ENCODE peak calls at places on chromosomes 7 and 10, in seven cellular contexts. E, F, B, K, S, Q and D are unnamed samples.

GRCh38 chr7:27602766-27603165 is 59.9 kb downstream of the HIBADH start:
- DNase-seq in E (no peak), F (peak; percentile 55), B (no peak), K (no peak), S (no peak), Q (no peak), D (no peak)

GRCh38 chr7:105662998-105663397 is 81.7 kb upstream of the EFCAB10 start:
- DNase-seq in E (no peak), F (no peak), B (no peak), K (no peak), S (no peak), Q (no peak), D (no peak)

GRCh38 chr7:68994841-68995240 is 603.4 kb upstream of the AUTS2 start:
- DNase-seq in E (no peak), F (no peak), B (no peak), K (no peak), S (no peak), Q (no peak), D (no peak)

GRCh38 chr10:29078919-29079318 is 210.0 kb upstream of the LYZL1 start:
- DNase-seq in E (no peak), F (no peak), B (no peak), K (no peak), S (no peak), Q (no peak), D (no peak)

GRCh38 chr7:1236831-1237701 is 4.4 kb downstream of the UNCX start:
- DNase-seq in E (no peak), F (no peak), B (no peak), K (no peak), S (no peak), Q (no peak), D (no peak)

GRCh38 chr7:55733584-55733983 is 129.0 kb downstream of the SEPTIN14 start:
- DNase-seq in E (peak; percentile 6), F (no peak), B (no peak), K (no peak), S (no peak), Q (no peak), D (no peak)

GRCh38 chr10:47349941-47350371 is 1.8 kb downstream of the RBP3 start:
- DNase-seq in E (no peak), F (no peak), B (no peak), K (no peak), S (no peak), Q (no peak), D (no peak)

GRCh38 chr10:51124852-51125251 is 50.6 kb downstream of the PRKG1 start:
- DNase-seq in E (no peak), F (no peak), B (no peak), K (no peak), S (no peak), Q (no peak), D (no peak)

GRCh38 chr10:76582536-76582935 is 1055.1 kb downstream of the KCNMA1 start:
- DNase-seq in E (peak; percentile 65), F (no peak), B (no peak), K (no peak), S (peak; percentile 51), Q (no peak), D (no peak)

GRCh38 chr10:83310688-83311087 is 828.6 kb upstream of the GHITM start:
- DNase-seq in E (no peak), F (no peak), B (no peak), K (no peak), S (no peak), Q (no peak), D (no peak)

GRCh38 chr10:63866075-63866746 is 345.0 kb downstream of the REEP3 start:
- DNase-seq in E (peak; percentile 47), F (peak; percentile 87), B (no peak), K (no peak), S (peak; percentile 65), Q (peak; percentile 71), D (peak; percentile 69)

GRCh38 chr10:121598261-121599249 is at the start of gene FGFR2:
- DNase-seq in E (no peak), F (peak; percentile 88), B (no peak), K (peak; percentile 81), S (peak; percentile 22), Q (peak; percentile 82), D (peak; percentile 93)

GRCh38 chr7:155032978-155033377 is 30.1 kb upstream of the PAXIP1 start:
- DNase-seq in E (no peak), F (no peak), B (no peak), K (no peak), S (no peak), Q (no peak), D (no peak)

GRCh38 chr7:44858161-44858560 is 10.3 kb upstream of the H2AZ2 start:
- DNase-seq in E (no peak), F (no peak), B (no peak), K (no peak), S (no peak), Q (no peak), D (no peak)

GRCh38 chr10:98338318-98338717 is 70.3 kb upstream of the LOXL4 start:
- DNase-seq in E (peak; percentile 23), F (no peak), B (no peak), K (no peak), S (no peak), Q (no peak), D (no peak)

GRCh38 chr7:32479574-32480200 is 10.5 kb downstream of the LSM5 start:
- DNase-seq in E (peak; percentile 52), F (no peak), B (peak; percentile 43), K (no peak), S (peak; percentile 56), Q (peak; percentile 62), D (peak; percentile 55)

GRCh38 chr10:87961314-87961713 is 97.9 kb downstream of the PTEN start:
- DNase-seq in E (peak; percentile 78), F (no peak), B (no peak), K (no peak), S (peak; percentile 21), Q (no peak), D (peak; percentile 41)

GRCh38 chr7:135713836-135714470 is 14.0 kb downstream of the SLC13A4 start:
- DNase-seq in E (no peak), F (no peak), B (no peak), K (no peak), S (no peak), Q (no peak), D (no peak)

GRCh38 chr7:134458341-134458805 is 527 bp downstream of the AKR1B1 start:
- DNase-seq in E (peak; percentile 34), F (peak; percentile 67), B (no peak), K (no peak), S (no peak), Q (peak; percentile 87), D (peak; percentile 53)

GRCh38 chr7:8258166-8258565 is 3.8 kb downstream of the ICA1 start:
- DNase-seq in E (no peak), F (no peak), B (no peak), K (no peak), S (no peak), Q (no peak), D (no peak)

GRCh38 chr7:22809902-22810642 is 12.6 kb downstream of the TOMM7 start:
- DNase-seq in E (no peak), F (no peak), B (no peak), K (no peak), S (no peak), Q (no peak), D (no peak)

GRCh38 chr7:22808140-22808539 is 14.5 kb downstream of the TOMM7 start:
- DNase-seq in E (no peak), F (no peak), B (no peak), K (no peak), S (no peak), Q (no peak), D (no peak)

GRCh38 chr7:22811746-22812280 is 10.8 kb downstream of the TOMM7 start:
- DNase-seq in E (peak; percentile 40), F (no peak), B (no peak), K (no peak), S (no peak), Q (no peak), D (no peak)

GRCh38 chr7:22812350-22812749 is 10.3 kb downstream of the TOMM7 start:
- DNase-seq in E (no peak), F (no peak), B (no peak), K (no peak), S (no peak), Q (no peak), D (no peak)

GRCh38 chr7:22810843-22811242 is 11.8 kb downstream of the TOMM7 start:
- DNase-seq in E (no peak), F (peak; percentile 56), B (no peak), K (no peak), S (no peak), Q (no peak), D (no peak)
- H3K27ac ChIP-seq in E (no peak overlapping the region), F (peak overlapping the region; percentile 98), B (no peak overlapping the region), K (no peak overlapping the region), S (no peak overlapping the region), Q (no peak overlapping the region), D (no peak overlapping the region)

GRCh38 chr10:44733743-44734488 is 177.2 kb upstream of the TMEM72 start:
- DNase-seq in E (no peak), F (no peak), B (no peak), K (no peak), S (no peak), Q (no peak), D (no peak)
- TF ChIP-seq CTCF in E (peak; percentile 40), F (peak; percentile 60), B (peak; percentile 66), K (no peak), S (peak; percentile 71), Q (no peak), D (no peak)

DNA sequence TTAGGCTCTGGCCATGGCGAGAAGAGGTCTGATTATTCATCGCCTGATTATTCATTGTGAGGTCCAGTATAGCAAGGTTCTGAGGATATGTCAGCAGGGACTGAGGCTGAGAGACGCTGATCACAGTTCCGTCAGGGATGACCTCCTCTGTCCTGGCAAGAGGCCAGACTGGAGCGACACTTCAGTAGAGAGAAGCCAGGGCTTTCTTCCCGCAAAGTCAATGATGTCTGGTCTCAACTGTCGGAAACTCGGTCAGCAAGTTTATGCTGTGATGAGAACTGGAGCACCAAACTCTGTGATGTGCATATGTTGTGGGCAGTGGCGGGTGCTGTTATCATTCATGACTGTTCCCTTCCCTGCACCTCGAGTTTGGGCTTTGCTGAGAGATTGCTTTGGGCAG is 29.0 kb upstream of the GNA12 start:
- DNase-seq in E (no peak), F (no peak), B (no peak), K (no peak), S (no peak), Q (no peak), D (no peak)
- H3K27ac ChIP-seq in E (peak overlapping the region; percentile 11), F (no peak overlapping the region), B (peak overlapping the region; percentile 98), K (peak overlapping the region; percentile 43), S (peak overlapping the region; percentile 100), Q (peak overlapping the region; percentile 77), D (peak overlapping the region; percentile 84)

DNA sequence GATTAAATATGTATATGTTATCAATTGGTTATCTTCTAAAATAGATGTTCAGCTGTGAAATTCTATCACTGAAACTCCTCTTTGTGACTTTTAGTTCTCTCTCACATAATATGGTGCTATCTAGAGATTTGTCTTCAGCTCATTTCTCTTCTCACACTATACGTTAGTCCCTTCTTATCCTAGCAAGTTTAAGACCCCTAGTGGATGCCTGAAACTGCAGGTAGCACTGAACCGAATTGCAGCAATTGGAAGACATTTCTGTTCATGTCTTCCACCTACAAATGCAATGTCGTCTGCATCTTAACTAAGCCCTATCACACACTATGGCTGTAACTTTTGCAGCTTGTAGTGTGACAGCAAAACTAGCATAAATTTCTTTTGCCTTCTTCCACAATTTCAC is 442.7 kb upstream of the POM121L12 start:
- DNase-seq in E (no peak), F (no peak), B (no peak), K (no peak), S (no peak), Q (no peak), D (no peak)
- TF ChIP-seq CTCF in E (no peak), F (peak; percentile 53), B (no peak), K (no peak), S (no peak), Q (no peak), D (no peak)